ENCODE peak calls at places on chromosome 21, in eight cellular contexts. V is tibial nerve; Y is CD8-positive, alpha-beta T cell; R is psoas muscle; K is fibroblast of lung; M is lung; J is tibial artery; S is left ventricle myocardium inferior. O is an unnamed sample.

GRCh38 chr21:44814498-44815023 is 3.3 kb downstream of the SUMO3 start:
- DNase-seq in V (no peak), Y (no peak), R (no peak), K (no peak), M (no peak), J (no peak), S (no peak), O (no peak)

GRCh38 chr21:46295996-46296752 is 10.0 kb downstream of the YBEY start:
- DNase-seq in V (peak; percentile 86), Y (peak; percentile 26), R (peak; percentile 93), K (peak; percentile 40), M (no peak), J (peak; percentile 91), S (peak; percentile 92), O (peak; percentile 94)

GRCh38 chr21:43961382-43961909 is 50.7 kb upstream of the TRAPPC10 start:
- DNase-seq in V (no peak), Y (no peak), R (no peak), K (no peak), M (no peak), J (no peak), S (no peak), O (no peak)

GRCh38 chr21:42063206-42063577 is 7.9 kb upstream of the UMODL1 start:
- DNase-seq in V (peak; percentile 36), Y (peak; percentile 11), R (no peak), K (no peak), M (peak; percentile 72), J (no peak), S (no peak), O (no peak)

GRCh38 chr21:44286716-44287632 is 1.3 kb downstream of the AIRE start:
- DNase-seq in V (no peak), Y (no peak), R (peak; percentile 42), K (no peak), M (no peak), J (no peak), S (no peak), O (no peak)

GRCh38 chr21:42039911-42040351 is 29.8 kb upstream of the ZBTB21 start:
- DNase-seq in V (no peak), Y (no peak), R (no peak), K (peak; percentile 81), M (no peak), J (no peak), S (peak; percentile 47), O (no peak)

GRCh38 chr21:39444406-39445145 is 1.0 kb downstream of the LCA5L start:
- DNase-seq in V (no peak), Y (no peak), R (no peak), K (peak; percentile 85), M (no peak), J (no peak), S (no peak), O (no peak)

GRCh38 chr21:27476696-27477095 is 509.8 kb upstream of the ADAMTS5 start:
- DNase-seq in V (no peak), Y (no peak), R (no peak), K (peak; percentile 11), M (no peak), J (no peak), S (no peak), O (no peak)

GRCh38 chr21:46322351-46323226 is 1.1 kb downstream of the C21orf58 start:
- DNase-seq in V (no peak), Y (no peak), R (no peak), K (peak; percentile 62), M (peak; percentile 31), J (no peak), S (no peak), O (no peak)

GRCh38 chr21:41755934-41756773 is 10.7 kb downstream of the RIPK4 start:
- DNase-seq in V (no peak), Y (no peak), R (no peak), K (no peak), M (no peak), J (peak; percentile 57), S (no peak), O (no peak)

DNA sequence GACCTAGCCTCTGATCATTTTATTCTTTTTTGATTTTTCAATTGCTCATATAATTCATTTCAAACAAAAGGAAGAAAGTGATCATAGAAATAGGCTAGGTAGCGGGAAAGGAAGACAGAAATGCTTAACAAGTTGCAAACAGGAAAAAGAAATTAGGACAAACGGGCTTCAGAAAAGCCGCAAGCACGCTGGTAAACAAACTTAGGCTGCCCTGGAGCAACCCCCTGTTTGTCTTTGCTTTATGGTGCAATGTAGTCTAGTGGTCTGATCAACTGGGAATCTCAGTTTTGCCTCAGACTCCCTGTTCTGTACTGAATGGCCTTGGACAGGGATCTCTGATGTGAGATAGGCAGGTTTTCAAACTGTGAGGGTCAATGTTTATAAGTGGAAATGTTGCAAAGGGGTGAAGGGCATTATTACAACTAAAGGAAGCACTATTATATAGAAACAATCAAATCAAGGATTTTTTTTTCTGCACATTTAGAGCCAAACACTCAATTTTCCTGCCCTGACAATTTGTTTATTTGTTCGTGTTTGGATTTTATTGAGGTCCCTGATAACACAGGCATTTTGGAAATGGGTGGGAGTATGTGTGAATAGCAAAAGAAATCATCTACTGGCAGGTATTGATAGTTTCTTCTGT is 146.8 kb upstream of the NRIP1 start:
- DNase-seq in V (no peak), Y (no peak), R (no peak), K (no peak), M (no peak), J (no peak), S (no peak), O (no peak)
- H3K4me1 ChIP-seq in V (no peaks in the 10 kb centered on the region), Y (no peaks in the 10 kb centered on the region), R (no peaks in the 10 kb centered on the region), K (no peaks in the 10 kb centered on the region), M (peaks cover 3% of the 10 kb centered on the region), J (no peaks in the 10 kb centered on the region), S (peaks cover 19% of the 10 kb centered on the region), O (no peaks in the 10 kb centered on the region)

GRCh38 chr21:36908260-36908908 is 58.1 kb downstream of the HLCS start:
- DNase-seq in V (no peak), Y (no peak), R (no peak), K (peak; percentile 27), M (no peak), J (no peak), S (no peak), O (no peak)
- TF ChIP-seq CTCF in V (no peak), Y (no peak), R (no peak), K (peak; percentile 28), M (no peak), J (no peak), S (no peak), O (no peak)

DNA sequence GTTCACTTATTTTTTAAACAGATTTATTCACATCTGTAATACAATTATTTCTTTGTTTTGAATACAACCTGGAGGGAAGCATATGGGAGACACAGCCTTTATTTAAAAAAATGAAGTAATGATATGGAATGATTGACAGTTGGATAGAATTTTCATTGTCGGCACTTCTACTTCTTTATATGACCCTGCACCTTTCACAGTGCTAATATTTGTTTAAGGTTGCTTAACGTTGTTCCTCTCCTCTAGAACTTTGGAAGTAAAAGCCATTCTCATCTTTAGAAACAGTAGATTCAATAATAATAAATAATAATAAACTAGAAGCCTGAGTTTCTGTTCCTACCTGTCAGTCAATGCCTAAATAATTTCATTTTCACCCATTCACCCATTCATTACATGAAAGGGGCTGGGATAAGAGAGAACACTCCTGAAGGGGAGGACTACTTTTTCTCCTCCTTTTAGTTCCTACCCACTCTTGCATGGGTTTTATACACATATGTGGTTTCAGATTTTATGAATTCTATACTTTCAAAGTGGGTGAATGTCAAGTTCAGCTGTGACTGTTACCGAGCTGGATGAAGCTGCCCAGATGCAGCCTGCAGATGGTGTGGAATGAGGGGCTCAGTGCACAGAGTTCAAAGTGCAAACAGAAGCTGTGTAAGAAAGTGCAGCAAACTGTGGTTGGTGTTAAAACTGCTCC is 9.4 kb downstream of the RUNX1 start:
- DNase-seq in V (no peak), Y (no peak), R (no peak), K (no peak), M (no peak), J (no peak), S (no peak), O (no peak)
- H3K4me1 ChIP-seq in V (no peaks in the 10 kb centered on the region), Y (peaks cover 92% of the 10 kb centered on the region), R (peaks cover 5% of the 10 kb centered on the region), K (no peaks in the 10 kb centered on the region), M (no peaks in the 10 kb centered on the region), J (no peaks in the 10 kb centered on the region), S (no peaks in the 10 kb centered on the region), O (no peaks in the 10 kb centered on the region)

GRCh38 chr21:33688343-33688742 is 46.0 kb downstream of the ITSN1 start:
- DNase-seq in V (no peak), Y (no peak), R (no peak), K (no peak), M (no peak), J (no peak), S (no peak), O (no peak)

GRCh38 chr21:33687634-33688033 is 45.3 kb downstream of the ITSN1 start:
- DNase-seq in V (no peak), Y (no peak), R (no peak), K (no peak), M (no peak), J (no peak), S (no peak), O (no peak)

GRCh38 chr21:33686386-33686785 is 44.1 kb downstream of the ITSN1 start:
- DNase-seq in V (no peak), Y (no peak), R (no peak), K (no peak), M (no peak), J (no peak), S (no peak), O (no peak)

GRCh38 chr21:33691945-33692594 is 49.8 kb downstream of the ITSN1 start:
- DNase-seq in V (no peak), Y (no peak), R (no peak), K (no peak), M (no peak), J (no peak), S (no peak), O (no peak)

DNA sequence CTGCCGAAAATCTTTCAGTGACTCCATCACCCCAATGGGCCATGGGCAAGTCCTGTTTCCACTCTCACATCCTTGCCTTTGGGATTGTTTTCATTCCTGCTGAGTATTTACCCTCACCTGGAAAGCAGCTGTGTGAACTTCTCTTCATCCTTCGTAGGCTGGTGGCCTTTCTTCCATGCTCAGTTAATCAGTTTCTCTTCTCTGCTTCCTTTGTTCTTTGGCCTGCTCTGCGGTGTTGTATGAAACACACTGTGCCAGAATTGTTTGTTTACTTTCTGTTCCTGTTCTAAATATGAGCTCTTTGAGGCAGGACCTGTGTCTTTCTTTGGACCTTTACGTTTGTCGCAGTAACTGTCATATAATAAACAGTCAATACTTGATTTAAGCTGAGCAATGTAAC is 48.6 kb downstream of the ITSN1 start:
- DNase-seq in V (no peak), Y (no peak), R (no peak), K (no peak), M (no peak), J (no peak), S (no peak), O (no peak)
- TF ChIP-seq CTCF in V (no peak), Y (no peak), R (no peak), K (no peak), M (no peak), J (no peak), S (no peak), O (no peak)

O was measured in right atrium auricular region.